ENCODE peak calls at places on chromosome 7, in seven cellular contexts. J is NCI-H460; M is LoVo; I is amygdala; K is activated CD4-positive, alpha-beta T cell treated with anti-CD3 and anti-CD28 coated beads, Interleukin-2, amount 10 ng/mL, durations not matched to agents 7 days and 5 days; Z is GOT3; B is fibroblast of the aortic adventitia. T is an unnamed sample.

GRCh38 chr7:111568419-111568818 is 6.1 kb upstream of the IMMP2L start:
- DNase-seq in I (no peak), M (no peak), Z (no peak), B (no peak), J (no peak), K (no peak), T (peak)

GRCh38 chr7:156127166-156128134 is 315.2 kb upstream of the SHH start:
- DNase-seq in K (no peak), J (peak), I (no peak), M (peak), B (no peak), Z (no peak), T (no peak)

GRCh38 chr7:140402178-140402835 is 1.6 kb upstream of the RAB19 start:
- DNase-seq in J (no peak), B (peak), I (no peak), M (peak), Z (no peak), K (no peak), T (peak)

GRCh38 chr7:124840435-124840834 is 74.8 kb upstream of the GPR37 start:
- DNase-seq in M (no peak), J (peak), Z (no peak), K (no peak), I (no peak), B (no peak), T (peak)

GRCh38 chr7:5636914-5637313 is 144.5 kb downstream of the RNF216 start:
- DNase-seq in M (peak), Z (peak), I (peak), J (no peak), B (peak), K (no peak), T (peak)

GRCh38 chr7:105493928-105494325 is 28.1 kb downstream of the PUS7 start:
- DNase-seq in K (no peak), J (no peak), Z (no peak), B (peak), I (no peak), M (no peak), T (peak)

GRCh38 chr7:151705744-151706567 is 171.0 kb downstream of the PRKAG2 start:
- DNase-seq in M (peak), Z (no peak), I (peak), K (peak), B (peak), J (peak), T (peak)

GRCh38 chr7:27172388-27172774 is 1.7 kb downstream of the HOXA10 start:
- DNase-seq in B (no peak), J (no peak), K (no peak), M (no peak), I (no peak), Z (no peak), T (peak)

GRCh38 chr7:151871904-151872303 is 5.0 kb downstream of the PRKAG2 start:
- DNase-seq in I (no peak), Z (no peak), J (no peak), M (no peak), K (no peak), B (no peak), T (peak)

GRCh38 chr7:130363156-130363847 is 17.0 kb upstream of the CPA1 start:
- DNase-seq in K (no peak), B (peak), I (no peak), M (peak), Z (peak), J (peak), T (peak)

GRCh38 chr7:130972201-130972600 is 238.2 kb upstream of the KLF14 start:
- DNase-seq in M (no peak), J (no peak), Z (no peak), B (no peak), I (no peak), K (no peak), T (no peak)

GRCh38 chr7:45089314-45089891 is 634 bp upstream of the NACAD start:
- DNase-seq in K (peak), B (peak), Z (no peak), J (no peak), M (peak), I (peak), T (peak)

GRCh38 chr7:27910341-27910740 is 170.4 kb downstream of the TAX1BP1 start:
- DNase-seq in K (no peak), M (no peak), J (no peak), Z (no peak), I (peak), B (no peak), T (no peak)

GRCh38 chr7:81624021-81624630 is 145.7 kb downstream of the HGF start:
- DNase-seq in B (no peak), K (no peak), Z (no peak), I (no peak), M (no peak), J (no peak), T (peak)

T was measured in fibroblast of mammary gland.